ENCODE peak calls at places on chromosomes 13 and 19, in seven cellular contexts. C, M, O, K, Q, F and N are unnamed samples. For H3K27me3, the result is how much of the 10 kb centered on the place peaks cover.

GRCh38 chr13:50844181-50844875 is 836 bp upstream of the DLEU7 start:
- DNase-seq in C (no peak), M (no peak), O (no peak), K (no peak), Q (no peak), F (no peak), N (no peak)

GRCh38 chr13:94795292-94795691 is 82.9 kb upstream of the SOX21 start:
- DNase-seq in C (no peak), M (no peak), O (no peak), K (no peak), Q (no peak), F (no peak), N (no peak)

GRCh38 chr19:2259331-2259730 is 3.1 kb upstream of the JSRP1 start:
- DNase-seq in C (no peak), M (no peak), O (no peak), K (no peak), Q (no peak), F (no peak), N (no peak)

GRCh38 chr13:113153810-113154748 is 4.4 kb upstream of the PROZ start:
- DNase-seq in C (peak), M (no peak), O (peak), K (peak), Q (peak), F (peak), N (peak)

GRCh38 chr13:30135868-30136267 is 171.5 kb downstream of the KATNAL1 start:
- DNase-seq in C (no peak), M (no peak), O (no peak), K (no peak), Q (no peak), F (no peak), N (no peak)

GRCh38 chr19:34461375-34462100 is 20.0 kb upstream of the WTIP start:
- DNase-seq in C (no peak), M (no peak), O (no peak), K (no peak), Q (no peak), F (no peak), N (no peak)

GRCh38 chr19:16561382-16561781 is 10.8 kb downstream of the SLC35E1 start:
- DNase-seq in C (no peak), M (no peak), O (no peak), K (peak), Q (no peak), F (no peak), N (no peak)

GRCh38 chr19:49739098-49739497 is 24.0 kb downstream of the TSKS start:
- DNase-seq in C (no peak), M (no peak), O (no peak), K (no peak), Q (no peak), F (no peak), N (no peak)

GRCh38 chr19:6271251-6271650 is 8.5 kb downstream of the MLLT1 start:
- DNase-seq in C (no peak), M (no peak), O (no peak), K (peak), Q (no peak), F (no peak), N (no peak)

GRCh38 chr19:49851456-49852259 is 699 bp downstream of the PTOV1 start:
- DNase-seq in C (peak), M (no peak), O (peak), K (peak), Q (no peak), F (peak), N (peak)

GRCh38 chr13:28716511-28716910 is 2.3 kb downstream of the SLC46A3 start:
- DNase-seq in C (peak), M (no peak), O (no peak), K (peak), Q (no peak), F (no peak), N (no peak)

GRCh38 chr13:71149498-71150363 is 717.3 kb downstream of the DACH1 start:
- DNase-seq in C (peak), M (no peak), O (no peak), K (no peak), Q (no peak), F (no peak), N (no peak)

GRCh38 chr19:14156971-14157717 is 20.8 kb upstream of the ASF1B start:
- DNase-seq in C (no peak), M (no peak), O (no peak), K (no peak), Q (no peak), F (no peak), N (peak)

GRCh38 chr13:33128134-33128533 is 111.9 kb downstream of the KL start:
- DNase-seq in C (no peak), M (no peak), O (no peak), K (no peak), Q (no peak), F (no peak), N (no peak)

GRCh38 chr13:60755380-60756163 is 358.6 kb downstream of the TDRD3 start:
- DNase-seq in C (no peak), M (no peak), O (no peak), K (no peak), Q (no peak), F (no peak), N (no peak)

GRCh38 chr19:2325261-2326046 is 2.9 kb downstream of the LSM7 start:
- DNase-seq in C (no peak), M (no peak), O (no peak), K (no peak), Q (no peak), F (no peak), N (peak)

GRCh38 chr19:50921391-50922315 is 10.5 kb upstream of the KLK4 start:
- DNase-seq in C (no peak), M (no peak), O (no peak), K (no peak), Q (no peak), F (no peak), N (no peak)

DNA sequence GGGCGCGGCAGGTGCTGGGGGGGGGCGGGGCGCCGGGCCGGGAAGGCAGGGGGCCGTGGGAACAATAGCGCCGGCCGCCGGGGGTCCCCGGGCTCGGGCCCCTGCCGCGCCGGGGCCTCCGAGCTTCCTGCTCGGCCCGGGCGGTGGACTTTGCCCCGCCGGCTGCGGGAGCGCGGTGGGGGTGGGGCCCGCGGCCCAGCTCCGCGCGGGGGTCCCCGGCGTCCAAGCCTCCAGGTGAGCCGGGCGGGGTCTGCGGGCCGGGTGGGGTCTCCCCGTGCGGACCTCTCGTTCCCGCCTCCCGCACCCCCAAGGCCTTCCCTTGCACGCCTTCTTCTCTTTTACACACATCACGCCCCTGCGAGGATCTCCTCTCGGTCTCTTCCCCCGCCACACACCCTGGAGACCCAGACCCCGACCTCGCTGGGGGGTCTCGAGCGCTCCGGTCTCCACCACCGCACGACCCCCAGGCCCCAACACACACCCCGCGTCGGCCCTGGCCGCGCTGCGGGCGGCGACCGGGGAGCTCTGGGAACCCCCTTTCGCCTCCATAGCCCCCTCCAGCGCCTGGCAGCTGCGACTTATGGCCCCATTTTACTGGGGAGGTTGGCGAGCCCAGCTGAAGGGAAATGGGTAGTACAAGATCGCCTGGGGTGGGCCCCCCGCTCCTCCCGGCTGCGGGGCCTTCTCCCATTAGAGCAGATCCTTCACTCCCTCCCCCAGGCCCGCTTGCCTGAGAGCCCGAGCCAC is 701 bp downstream of the CAMSAP3 start:
- DNase-seq in C (no peak), M (no peak), O (no peak), K (no peak), Q (no peak), F (no peak), N (no peak)
- H3K4me3 ChIP-seq in C (no peak), M (no peak), O (no peak), K (peak), Q (peak), F (no peak), N (peak)

DNA sequence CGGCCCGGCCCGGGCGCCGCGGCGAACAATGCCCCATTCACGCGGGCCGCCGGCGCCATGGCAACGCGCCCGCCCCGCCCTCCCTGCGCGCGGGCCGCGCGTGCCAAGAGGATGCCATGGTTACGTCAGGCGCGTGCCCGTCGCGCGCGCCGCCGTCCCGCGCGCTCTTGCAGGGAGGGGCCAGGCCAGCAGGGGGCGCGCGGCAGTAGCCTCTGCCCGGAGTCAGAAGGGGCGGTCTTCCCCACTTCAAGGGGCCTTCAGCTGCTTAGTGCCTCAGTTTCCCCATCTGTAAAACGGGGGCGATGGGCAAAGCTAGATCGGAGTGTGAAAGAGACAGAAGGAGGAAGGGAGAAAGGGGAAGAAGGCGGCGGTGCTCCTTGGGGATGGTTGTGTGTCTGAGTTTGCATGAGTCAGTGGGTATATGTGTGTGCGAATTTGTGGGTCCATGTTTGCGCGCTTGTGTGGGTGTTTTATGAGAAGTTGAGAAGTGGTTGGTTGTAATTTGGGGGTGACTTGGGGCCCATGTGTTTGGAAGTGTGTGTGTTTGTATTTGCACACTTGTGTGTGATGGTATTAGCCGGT is 11.6 kb upstream of the NFIX start:
- DNase-seq in C (peak), M (peak), O (peak), K (peak), Q (peak), F (peak), N (peak)
- H3K27me3 ChIP-seq in C (under half), M (under half), O (under half), K (under half), Q (under half), F (under half), N (under half)

DNA sequence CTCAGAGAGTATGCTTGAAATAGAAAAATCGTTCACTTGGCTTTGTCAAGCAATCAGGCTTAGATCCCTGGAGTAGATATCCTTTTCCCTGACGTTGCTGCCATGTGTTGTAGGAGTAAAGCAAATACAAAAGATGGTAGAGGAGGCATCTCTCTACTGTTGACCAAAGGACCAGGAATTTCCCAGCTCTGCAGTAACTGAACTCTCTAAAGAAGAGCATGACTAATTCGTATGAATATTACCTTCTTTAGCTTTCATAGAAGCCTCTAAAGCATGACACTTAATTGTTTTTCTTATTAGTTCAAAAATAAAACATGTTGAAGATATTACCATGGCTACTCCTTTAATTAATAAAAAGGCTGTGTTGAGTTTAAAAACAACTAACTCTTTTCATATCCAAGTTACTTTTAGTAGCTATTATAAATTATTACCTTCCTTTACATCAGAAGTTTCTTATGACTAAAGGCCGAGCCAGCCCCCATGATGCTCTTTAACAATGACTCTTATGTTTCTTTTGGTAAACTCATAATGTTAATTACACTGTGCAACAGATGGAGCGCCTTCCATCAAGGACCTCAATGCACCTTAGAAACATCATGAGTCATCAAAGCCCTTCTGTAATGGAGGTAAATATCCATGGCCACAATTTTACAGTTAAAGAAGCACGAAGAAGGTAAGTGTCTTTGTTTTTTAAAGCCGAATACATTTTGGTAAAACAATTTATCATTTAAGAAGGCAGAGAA is 352.4 kb downstream of the KLF5 start:
- DNase-seq in C (no peak), M (no peak), O (no peak), K (no peak), Q (no peak), F (no peak), N (no peak)
- H3K4me3 ChIP-seq in C (no peak), M (no peak), O (no peak), K (no peak), Q (no peak), F (no peak), N (no peak)

GRCh38 chr19:52520013-52520412 is 7.5 kb upstream of the ZNF808 start:
- DNase-seq in C (no peak), M (no peak), O (no peak), K (no peak), Q (no peak), F (no peak), N (no peak)
- H3K27me3 ChIP-seq in C (under half), M (under half), O (under half), K (under half), Q (under half), F (under half), N (under half)

GRCh38 chr19:30227661-30228112 is 144.5 kb upstream of the ZNF536 start:
- DNase-seq in C (peak), M (no peak), O (no peak), K (peak), Q (peak), F (peak), N (peak)

GRCh38 chr19:30229524-30230174 is 142.5 kb upstream of the ZNF536 start:
- DNase-seq in C (no peak), M (no peak), O (no peak), K (peak), Q (peak), F (no peak), N (no peak)

GRCh38 chr19:30227071-30227621 is 145.0 kb upstream of the ZNF536 start:
- DNase-seq in C (no peak), M (no peak), O (no peak), K (peak), Q (peak), F (no peak), N (no peak)

GRCh38 chr19:30228726-30229523 is 143.3 kb upstream of the ZNF536 start:
- DNase-seq in C (no peak), M (no peak), O (no peak), K (peak), Q (peak), F (no peak), N (no peak)

DNA sequence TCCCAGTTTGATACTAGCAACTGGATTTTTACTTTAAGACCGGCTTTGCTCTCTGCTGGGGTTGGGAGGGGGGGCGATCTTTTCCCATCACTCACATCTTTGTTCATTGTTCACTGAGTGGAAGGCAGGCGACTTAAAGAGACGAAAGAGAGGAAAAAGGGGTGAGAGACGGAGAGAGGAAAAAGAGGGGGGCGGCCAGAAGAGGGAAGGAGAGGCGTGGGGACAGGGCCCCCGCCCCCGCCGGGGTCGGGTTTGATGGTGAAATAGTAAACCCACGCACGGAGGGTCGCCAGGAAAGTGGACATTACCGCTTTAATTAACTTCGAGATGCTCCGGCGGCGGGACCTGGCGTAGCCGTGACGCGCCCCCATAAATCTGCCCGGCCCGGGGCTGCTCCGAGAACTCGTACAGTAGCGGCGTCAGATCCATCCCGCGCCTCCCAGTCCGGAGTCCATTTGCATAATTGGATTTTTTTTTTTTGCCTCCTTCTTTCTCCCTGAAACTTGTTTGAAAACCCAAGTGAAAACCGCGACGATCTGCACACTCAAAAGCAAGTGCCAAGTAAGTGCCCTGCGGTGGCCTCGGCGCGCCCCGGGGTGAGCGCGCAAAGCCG is 144.0 kb upstream of the ZNF536 start:
- DNase-seq in C (no peak), M (no peak), O (no peak), K (peak), Q (peak), F (no peak), N (no peak)
- H3K4me3 ChIP-seq in C (no peak), M (peak), O (no peak), K (peak), Q (peak), F (no peak), N (peak)

DNA sequence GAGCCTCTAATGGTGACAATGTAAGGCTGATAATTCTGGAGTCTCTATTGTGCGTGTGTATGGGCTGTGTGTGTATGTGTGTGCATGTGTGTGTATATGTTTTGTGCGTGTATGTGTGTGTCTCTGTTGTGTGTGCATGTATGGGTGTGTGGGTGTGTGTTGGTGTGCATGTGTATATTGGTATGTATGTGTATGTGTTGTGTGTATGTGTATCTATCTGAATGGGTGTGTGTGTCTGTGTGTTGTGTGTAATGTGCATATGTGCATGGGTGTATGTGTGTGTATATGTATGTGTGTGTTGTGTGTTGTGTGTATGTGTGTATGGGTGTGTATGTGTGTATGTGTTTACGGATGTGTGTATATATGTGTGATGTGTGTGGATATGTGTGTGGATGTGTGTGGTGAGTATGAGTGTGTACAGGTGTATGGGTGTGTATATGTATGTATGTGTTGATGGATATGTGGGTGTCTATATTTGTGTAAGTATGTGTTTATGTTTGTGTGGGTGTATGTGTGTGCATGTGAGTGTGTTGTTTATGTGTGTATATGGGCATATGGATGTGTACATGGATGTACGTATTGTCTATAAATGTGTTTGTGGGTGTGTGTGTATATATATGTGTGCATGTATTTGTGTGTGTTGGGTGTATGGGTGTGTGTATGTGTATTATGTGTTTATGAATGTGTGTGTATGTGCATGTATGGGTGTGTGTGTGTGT is 366.7 kb downstream of the UQCRFS1 start:
- DNase-seq in C (no peak), M (no peak), O (no peak), K (no peak), Q (no peak), F (no peak), N (no peak)
- H3K27me3 ChIP-seq in C (under half), M (under half), O (under half), K (under half), Q (under half), F (under half), N (under half)

DNA sequence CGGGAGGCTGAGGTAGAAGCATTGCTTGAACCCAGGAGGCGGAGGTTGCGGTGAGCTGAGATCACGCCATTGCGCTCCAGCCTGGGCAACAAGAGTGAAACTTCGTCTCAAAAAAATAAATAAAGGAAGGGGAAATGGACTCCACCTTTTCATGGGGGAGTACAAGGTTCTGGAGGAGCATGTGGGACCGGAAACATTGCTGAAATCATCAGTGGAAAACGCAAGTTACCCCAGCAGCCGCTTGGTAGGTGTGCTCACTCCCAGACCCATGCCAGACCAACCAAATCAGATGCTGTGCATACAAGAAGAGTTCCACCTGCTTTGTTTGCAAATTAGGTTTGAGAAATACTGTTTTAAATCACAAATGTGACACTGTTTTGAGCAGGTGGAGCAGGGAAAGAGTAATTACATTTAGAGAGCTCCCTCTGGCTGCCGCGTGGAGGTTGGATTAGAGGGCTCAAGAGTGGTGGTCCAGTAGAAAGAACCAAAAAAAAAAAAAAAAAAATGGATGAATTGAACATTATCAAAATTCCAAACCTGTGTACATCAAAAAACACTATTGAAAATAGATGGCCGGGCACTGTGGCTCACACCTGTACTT is 4.9 kb downstream of the ERICH4 start:
- DNase-seq in C (no peak), M (no peak), O (no peak), K (no peak), Q (no peak), F (no peak), N (no peak)
- H3K4me3 ChIP-seq in C (no peak), M (no peak), O (no peak), K (peak), Q (no peak), F (no peak), N (peak)